ENCODE peak calls at places on chromosome 3, in eight cellular contexts. R, X, U, D, S, P, F and L are unnamed samples.

GRCh38 chr3:44993471-44994205 is 17.6 kb downstream of the EXOSC7 start:
- DNase-seq in X (no peak), R (no peak), S (no peak), P (no peak), D (no peak), U (peak; percentile 73), F (peak; percentile 79), L (no peak)

GRCh38 chr3:119681279-119681678 is 4.1 kb upstream of the COX17 start:
- DNase-seq in R (no peak), P (no peak), S (peak; percentile 56), X (no peak), D (no peak), F (peak; percentile 58), U (no peak), L (peak; percentile 44)

GRCh38 chr3:117744935-117745334 is 1035.4 kb downstream of the TUSC7 start:
- DNase-seq in D (no peak), S (no peak), X (no peak), R (no peak), U (no peak), F (no peak), P (no peak), L (no peak)

GRCh38 chr3:194136519-194137313 is 768 bp downstream of the HES1 start:
- DNase-seq in S (no peak), D (peak; percentile 64), X (peak; percentile 50), P (no peak), U (peak; percentile 82), R (peak; percentile 16), F (peak; percentile 81), L (peak; percentile 49)

GRCh38 chr3:29313074-29313473 is 32.2 kb downstream of the RBMS3 start:
- DNase-seq in X (no peak), U (no peak), D (no peak), S (no peak), P (no peak), R (no peak), F (peak; percentile 59), L (no peak)

GRCh38 chr3:68919000-68919399 is 13.3 kb downstream of the TAFA4 start:
- DNase-seq in X (peak; percentile 48), F (peak; percentile 7), U (peak; percentile 80), D (no peak), S (no peak), P (no peak), R (no peak), L (no peak)

GRCh38 chr3:10437272-10437994 is 68.0 kb downstream of the ATP2B2 start:
- DNase-seq in P (peak; percentile 28), S (no peak), U (no peak), R (peak; percentile 85), X (no peak), D (no peak), F (peak; percentile 85), L (peak; percentile 72)

GRCh38 chr3:149592758-149593240 is 65.0 kb downstream of the WWTR1 start:
- DNase-seq in U (no peak), P (no peak), F (no peak), D (peak; percentile 31), X (no peak), R (no peak), S (no peak), L (no peak)

GRCh38 chr3:105951043-105951442 is 82.2 kb upstream of the CBLB start:
- DNase-seq in S (no peak), P (no peak), X (no peak), F (no peak), D (no peak), U (peak; percentile 67), R (no peak), L (no peak)

GRCh38 chr3:138941259-138941885 is 5.6 kb downstream of the FOXL2 start:
- DNase-seq in R (no peak), P (no peak), D (no peak), U (peak; percentile 87), F (peak; percentile 33), S (peak; percentile 27), X (peak; percentile 85), L (no peak)

GRCh38 chr3:27716309-27716708 is 5.8 kb downstream of the EOMES start:
- DNase-seq in X (no peak), F (no peak), D (no peak), S (no peak), R (no peak), P (no peak), U (no peak), L (no peak)

GRCh38 chr3:112688819-112689218 is 47.9 kb upstream of the CCDC80 start:
- DNase-seq in P (no peak), R (no peak), S (no peak), D (no peak), U (peak; percentile 79), X (no peak), F (no peak), L (no peak)

GRCh38 chr3:43742935-43743334 is 52.2 kb downstream of the ABHD5 start:
- DNase-seq in P (no peak), D (no peak), R (no peak), X (no peak), F (peak; percentile 62), U (no peak), S (peak; percentile 16), L (no peak)

GRCh38 chr3:48407542-48408099 is 22.3 kb downstream of the PLXNB1 start:
- DNase-seq in U (no peak), S (no peak), X (no peak), D (no peak), R (no peak), F (no peak), P (no peak), L (peak; percentile 9)